ENCODE peak calls at places on chromosomes 2 and 18, in five cellular contexts. One of them, this sample, is unnamed.

GRCh38 chr2:79855264-79856006 is 342.6 kb downstream of the CTNNA2 start:
- DNase-seq in progenitor cell of endocrine pancreas: no peak
- DNase-seq in HuH-7: peak
- DNase-seq in activated CD8-positive, alpha-beta memory T cell treated with anti-CD3 and anti-CD28 coated beads for 48 hours: no peak
- DNase-seq in hippocampal formation: peak
- DNase-seq in this sample: peak

GRCh38 chr2:25326326-25327013 is 15.3 kb downstream of the DNMT3A start:
- DNase-seq in hippocampal formation: no peak
- DNase-seq in HuH-7: no peak
- DNase-seq in progenitor cell of endocrine pancreas: no peak
- DNase-seq in activated CD8-positive, alpha-beta memory T cell treated with anti-CD3 and anti-CD28 coated beads for 48 hours: no peak
- DNase-seq in this sample: no peak

GRCh38 chr2:43426305-43427031 is 169.4 kb downstream of the THADA start:
- DNase-seq in progenitor cell of endocrine pancreas: no peak
- DNase-seq in activated CD8-positive, alpha-beta memory T cell treated with anti-CD3 and anti-CD28 coated beads for 48 hours: no peak
- DNase-seq in hippocampal formation: peak
- DNase-seq in HuH-7: peak
- DNase-seq in this sample: no peak

GRCh38 chr2:240215676-240216051 is 75.2 kb upstream of the OTOS start:
- DNase-seq in progenitor cell of endocrine pancreas: no peak
- DNase-seq in HuH-7: no peak
- DNase-seq in activated CD8-positive, alpha-beta memory T cell treated with anti-CD3 and anti-CD28 coated beads for 48 hours: no peak
- DNase-seq in hippocampal formation: no peak
- DNase-seq in this sample: no peak

GRCh38 chr2:221896505-221897151 is 324.5 kb upstream of the EPHA4 start:
- DNase-seq in progenitor cell of endocrine pancreas: no peak
- DNase-seq in hippocampal formation: no peak
- DNase-seq in HuH-7: no peak
- DNase-seq in activated CD8-positive, alpha-beta memory T cell treated with anti-CD3 and anti-CD28 coated beads for 48 hours: no peak
- DNase-seq in this sample: peak

GRCh38 chr2:95357717-95358280 is 44.7 kb upstream of the FAHD2A start:
- DNase-seq in hippocampal formation: no peak
- DNase-seq in progenitor cell of endocrine pancreas: no peak
- DNase-seq in HuH-7: no peak
- DNase-seq in activated CD8-positive, alpha-beta memory T cell treated with anti-CD3 and anti-CD28 coated beads for 48 hours: no peak
- DNase-seq in this sample: no peak

GRCh38 chr2:41061371-41061770 is 609.5 kb upstream of the SLC8A1 start:
- DNase-seq in hippocampal formation: no peak
- DNase-seq in activated CD8-positive, alpha-beta memory T cell treated with anti-CD3 and anti-CD28 coated beads for 48 hours: no peak
- DNase-seq in HuH-7: no peak
- DNase-seq in progenitor cell of endocrine pancreas: no peak
- DNase-seq in this sample: no peak

GRCh38 chr2:241887806-241888522 is 18.4 kb downstream of the RTP5 start:
- DNase-seq in hippocampal formation: no peak
- DNase-seq in activated CD8-positive, alpha-beta memory T cell treated with anti-CD3 and anti-CD28 coated beads for 48 hours: no peak
- DNase-seq in progenitor cell of endocrine pancreas: no peak
- DNase-seq in HuH-7: no peak
- DNase-seq in this sample: no peak

GRCh38 chr2:189253841-189254240 is 74.3 kb upstream of the COL5A2 start:
- DNase-seq in progenitor cell of endocrine pancreas: no peak
- DNase-seq in hippocampal formation: no peak
- DNase-seq in HuH-7: no peak
- DNase-seq in activated CD8-positive, alpha-beta memory T cell treated with anti-CD3 and anti-CD28 coated beads for 48 hours: no peak
- DNase-seq in this sample: no peak

GRCh38 chr2:152247337-152247695 is 71.8 kb upstream of the STAM2 start:
- DNase-seq in hippocampal formation: no peak
- DNase-seq in activated CD8-positive, alpha-beta memory T cell treated with anti-CD3 and anti-CD28 coated beads for 48 hours: no peak
- DNase-seq in HuH-7: no peak
- DNase-seq in progenitor cell of endocrine pancreas: no peak
- DNase-seq in this sample: no peak

GRCh38 chr18:28003451-28003850 is 173.5 kb downstream of the CDH2 start:
- DNase-seq in HuH-7: no peak
- DNase-seq in progenitor cell of endocrine pancreas: no peak
- DNase-seq in activated CD8-positive, alpha-beta memory T cell treated with anti-CD3 and anti-CD28 coated beads for 48 hours: no peak
- DNase-seq in hippocampal formation: no peak
- DNase-seq in this sample: no peak

GRCh38 chr2:150075831-150076230 is 411.6 kb downstream of the RND3 start:
- DNase-seq in activated CD8-positive, alpha-beta memory T cell treated with anti-CD3 and anti-CD28 coated beads for 48 hours: no peak
- DNase-seq in hippocampal formation: no peak
- DNase-seq in progenitor cell of endocrine pancreas: no peak
- DNase-seq in HuH-7: no peak
- DNase-seq in this sample: no peak

GRCh38 chr2:29082804-29083495 is 8.6 kb upstream of the PCARE start:
- DNase-seq in HuH-7: no peak
- DNase-seq in progenitor cell of endocrine pancreas: no peak
- DNase-seq in hippocampal formation: no peak
- DNase-seq in activated CD8-positive, alpha-beta memory T cell treated with anti-CD3 and anti-CD28 coated beads for 48 hours: no peak
- DNase-seq in this sample: no peak

GRCh38 chr2:171879865-171880264 is 14.2 kb downstream of the SLC25A12 start:
- DNase-seq in activated CD8-positive, alpha-beta memory T cell treated with anti-CD3 and anti-CD28 coated beads for 48 hours: no peak
- DNase-seq in progenitor cell of endocrine pancreas: no peak
- DNase-seq in hippocampal formation: no peak
- DNase-seq in HuH-7: no peak
- DNase-seq in this sample: no peak

GRCh38 chr2:54652540-54652939 is 70.9 kb upstream of the EML6 start:
- DNase-seq in HuH-7: no peak
- DNase-seq in activated CD8-positive, alpha-beta memory T cell treated with anti-CD3 and anti-CD28 coated beads for 48 hours: no peak
- DNase-seq in hippocampal formation: no peak
- DNase-seq in progenitor cell of endocrine pancreas: no peak
- DNase-seq in this sample: no peak

GRCh38 chr18:24234330-24234729 is 95.5 kb downstream of the CABYR start:
- DNase-seq in hippocampal formation: no peak
- DNase-seq in HuH-7: peak
- DNase-seq in activated CD8-positive, alpha-beta memory T cell treated with anti-CD3 and anti-CD28 coated beads for 48 hours: no peak
- DNase-seq in progenitor cell of endocrine pancreas: no peak
- DNase-seq in this sample: no peak

GRCh38 chr18:24949908-24950307 is 402.1 kb downstream of the ZNF521 start:
- DNase-seq in activated CD8-positive, alpha-beta memory T cell treated with anti-CD3 and anti-CD28 coated beads for 48 hours: no peak
- DNase-seq in HuH-7: no peak
- DNase-seq in progenitor cell of endocrine pancreas: no peak
- DNase-seq in hippocampal formation: no peak
- DNase-seq in this sample: no peak

GRCh38 chr2:18701981-18702380 is 112.6 kb upstream of the NT5C1B start:
- DNase-seq in activated CD8-positive, alpha-beta memory T cell treated with anti-CD3 and anti-CD28 coated beads for 48 hours: no peak
- DNase-seq in progenitor cell of endocrine pancreas: no peak
- DNase-seq in HuH-7: no peak
- DNase-seq in hippocampal formation: no peak
- DNase-seq in this sample: peak

GRCh38 chr18:54690198-54690597 is 99.2 kb downstream of the DYNAP start:
- DNase-seq in HuH-7: no peak
- DNase-seq in hippocampal formation: no peak
- DNase-seq in progenitor cell of endocrine pancreas: no peak
- DNase-seq in activated CD8-positive, alpha-beta memory T cell treated with anti-CD3 and anti-CD28 coated beads for 48 hours: no peak
- DNase-seq in this sample: no peak

GRCh38 chr2:205755923-205756322 is 73.6 kb downstream of the NRP2 start:
- DNase-seq in hippocampal formation: no peak
- DNase-seq in HuH-7: no peak
- DNase-seq in activated CD8-positive, alpha-beta memory T cell treated with anti-CD3 and anti-CD28 coated beads for 48 hours: no peak
- DNase-seq in progenitor cell of endocrine pancreas: no peak
- DNase-seq in this sample: no peak

GRCh38 chr2:232432598-232433184 is 23.3 kb upstream of the ALPI start:
- DNase-seq in HuH-7: no peak
- DNase-seq in progenitor cell of endocrine pancreas: no peak
- DNase-seq in activated CD8-positive, alpha-beta memory T cell treated with anti-CD3 and anti-CD28 coated beads for 48 hours: no peak
- DNase-seq in hippocampal formation: no peak
- DNase-seq in this sample: no peak

GRCh38 chr18:70415823-70416488 is 127.1 kb downstream of the SOCS6 start:
- DNase-seq in progenitor cell of endocrine pancreas: no peak
- DNase-seq in HuH-7: no peak
- DNase-seq in hippocampal formation: no peak
- DNase-seq in activated CD8-positive, alpha-beta memory T cell treated with anti-CD3 and anti-CD28 coated beads for 48 hours: no peak
- DNase-seq in this sample: no peak

GRCh38 chr2:143151111-143151752 is 22.0 kb downstream of the ARHGAP15 start:
- DNase-seq in HuH-7: no peak
- DNase-seq in hippocampal formation: no peak
- DNase-seq in activated CD8-positive, alpha-beta memory T cell treated with anti-CD3 and anti-CD28 coated beads for 48 hours: no peak
- DNase-seq in progenitor cell of endocrine pancreas: no peak
- DNase-seq in this sample: no peak

GRCh38 chr2:217851191-217852020 is 151.4 kb downstream of the TNS1 start:
- DNase-seq in progenitor cell of endocrine pancreas: no peak
- DNase-seq in hippocampal formation: peak
- DNase-seq in activated CD8-positive, alpha-beta memory T cell treated with anti-CD3 and anti-CD28 coated beads for 48 hours: no peak
- DNase-seq in HuH-7: no peak
- DNase-seq in this sample: no peak

GRCh38 chr2:140695163-140695562 is 1435.7 kb downstream of the LRP1B start:
- DNase-seq in activated CD8-positive, alpha-beta memory T cell treated with anti-CD3 and anti-CD28 coated beads for 48 hours: no peak
- DNase-seq in hippocampal formation: no peak
- DNase-seq in HuH-7: peak
- DNase-seq in progenitor cell of endocrine pancreas: no peak
- DNase-seq in this sample: no peak

GRCh38 chr18:22816266-22817176 is 116.6 kb upstream of the RBBP8 start:
- DNase-seq in activated CD8-positive, alpha-beta memory T cell treated with anti-CD3 and anti-CD28 coated beads for 48 hours: no peak
- DNase-seq in progenitor cell of endocrine pancreas: no peak
- DNase-seq in hippocampal formation: no peak
- DNase-seq in HuH-7: no peak
- DNase-seq in this sample: no peak

GRCh38 chr2:216572582-216573578 is 60.3 kb upstream of the IGFBP2 start:
- DNase-seq in hippocampal formation: no peak
- DNase-seq in progenitor cell of endocrine pancreas: no peak
- DNase-seq in HuH-7: no peak
- DNase-seq in activated CD8-positive, alpha-beta memory T cell treated with anti-CD3 and anti-CD28 coated beads for 48 hours: no peak
- DNase-seq in this sample: peak

GRCh38 chr18:3720818-3721545 is 271.0 kb downstream of the TGIF1 start:
- DNase-seq in hippocampal formation: no peak
- DNase-seq in activated CD8-positive, alpha-beta memory T cell treated with anti-CD3 and anti-CD28 coated beads for 48 hours: no peak
- DNase-seq in progenitor cell of endocrine pancreas: no peak
- DNase-seq in HuH-7: no peak
- DNase-seq in this sample: no peak

GRCh38 chr2:241812730-241813079 is 3.7 kb downstream of the NEU4 start:
- DNase-seq in HuH-7: no peak
- DNase-seq in activated CD8-positive, alpha-beta memory T cell treated with anti-CD3 and anti-CD28 coated beads for 48 hours: no peak
- DNase-seq in progenitor cell of endocrine pancreas: no peak
- DNase-seq in hippocampal formation: peak
- DNase-seq in this sample: no peak

GRCh38 chr2:158391876-158392275 is 64.7 kb downstream of the CCDC148 start:
- DNase-seq in hippocampal formation: no peak
- DNase-seq in activated CD8-positive, alpha-beta memory T cell treated with anti-CD3 and anti-CD28 coated beads for 48 hours: no peak
- DNase-seq in progenitor cell of endocrine pancreas: no peak
- DNase-seq in HuH-7: no peak
- DNase-seq in this sample: no peak

GRCh38 chr2:150076281-150076680 is 411.2 kb downstream of the RND3 start:
- DNase-seq in HuH-7: no peak
- DNase-seq in hippocampal formation: no peak
- DNase-seq in activated CD8-positive, alpha-beta memory T cell treated with anti-CD3 and anti-CD28 coated beads for 48 hours: no peak
- DNase-seq in progenitor cell of endocrine pancreas: no peak
- DNase-seq in this sample: no peak

GRCh38 chr18:21112140-21112473 is 494 bp upstream of the ROCK1 start:
- DNase-seq in progenitor cell of endocrine pancreas: no peak
- DNase-seq in hippocampal formation: no peak
- DNase-seq in activated CD8-positive, alpha-beta memory T cell treated with anti-CD3 and anti-CD28 coated beads for 48 hours: peak
- DNase-seq in HuH-7: no peak
- DNase-seq in this sample: no peak